ENCODE peak calls at places on chromosomes 11 and 22, in nine cellular contexts. One of them, this sample, is unnamed.

GRCh38 chr11:15897211-15897960 is 459.0 kb downstream of the SOX6 start:
- DNase-seq in osteocyte: no peak
- DNase-seq in effector memory CD4-positive, alpha-beta T cell: no peak
- DNase-seq in activated T-cell treated with anti-CD3 and anti-CD28 coated beads, Interleukin-2, amount 50 U/mL, for 72 hours: no peak
- DNase-seq in nephron progenitor cell: no peak
- DNase-seq in gastrocnemius medialis: no peak
- DNase-seq in T-helper 9 cell: no peak
- DNase-seq in GM23338: no peak
- DNase-seq in NCI-H1417: no peak
- DNase-seq in this sample: no peak

GRCh38 chr22:25823276-25823675 is 81.3 kb downstream of the MYO18B start:
- DNase-seq in osteocyte: no peak
- DNase-seq in effector memory CD4-positive, alpha-beta T cell: no peak
- DNase-seq in activated T-cell treated with anti-CD3 and anti-CD28 coated beads, Interleukin-2, amount 50 U/mL, for 72 hours: no peak
- DNase-seq in nephron progenitor cell: no peak
- DNase-seq in gastrocnemius medialis: no peak
- DNase-seq in T-helper 9 cell: no peak
- DNase-seq in GM23338: no peak
- DNase-seq in NCI-H1417: no peak
- DNase-seq in this sample: no peak

GRCh38 chr11:17229481-17230152 is 21.8 kb upstream of the PIK3C2A start:
- DNase-seq in osteocyte: no peak
- DNase-seq in effector memory CD4-positive, alpha-beta T cell: no peak
- DNase-seq in activated T-cell treated with anti-CD3 and anti-CD28 coated beads, Interleukin-2, amount 50 U/mL, for 72 hours: no peak
- DNase-seq in nephron progenitor cell: no peak
- DNase-seq in gastrocnemius medialis: no peak
- DNase-seq in T-helper 9 cell: no peak
- DNase-seq in GM23338: no peak
- DNase-seq in NCI-H1417: no peak
- DNase-seq in this sample: no peak

GRCh38 chr11:35138606-35138948 is 394 bp upstream of the CD44 start:
- DNase-seq in osteocyte: no peak
- DNase-seq in effector memory CD4-positive, alpha-beta T cell: no peak
- DNase-seq in activated T-cell treated with anti-CD3 and anti-CD28 coated beads, Interleukin-2, amount 50 U/mL, for 72 hours: no peak
- DNase-seq in nephron progenitor cell: no peak
- DNase-seq in gastrocnemius medialis: no peak
- DNase-seq in T-helper 9 cell: no peak
- DNase-seq in GM23338: peak
- DNase-seq in NCI-H1417: no peak
- DNase-seq in this sample: no peak

GRCh38 chr22:19568337-19569311 is 44.4 kb upstream of the CLDN5 start:
- DNase-seq in osteocyte: no peak
- DNase-seq in effector memory CD4-positive, alpha-beta T cell: no peak
- DNase-seq in activated T-cell treated with anti-CD3 and anti-CD28 coated beads, Interleukin-2, amount 50 U/mL, for 72 hours: no peak
- DNase-seq in nephron progenitor cell: no peak
- DNase-seq in gastrocnemius medialis: no peak
- DNase-seq in T-helper 9 cell: no peak
- DNase-seq in GM23338: no peak
- DNase-seq in NCI-H1417: no peak
- DNase-seq in this sample: no peak

GRCh38 chr11:114180301-114181055 is 115.7 kb upstream of the NNMT start:
- DNase-seq in osteocyte: no peak
- DNase-seq in effector memory CD4-positive, alpha-beta T cell: no peak
- DNase-seq in activated T-cell treated with anti-CD3 and anti-CD28 coated beads, Interleukin-2, amount 50 U/mL, for 72 hours: no peak
- DNase-seq in nephron progenitor cell: no peak
- DNase-seq in gastrocnemius medialis: peak
- DNase-seq in T-helper 9 cell: no peak
- DNase-seq in GM23338: peak
- DNase-seq in NCI-H1417: peak
- DNase-seq in this sample: peak

GRCh38 chr22:27780161-27780575 is 21.4 kb downstream of the MN1 start:
- DNase-seq in osteocyte: no peak
- DNase-seq in effector memory CD4-positive, alpha-beta T cell: no peak
- DNase-seq in activated T-cell treated with anti-CD3 and anti-CD28 coated beads, Interleukin-2, amount 50 U/mL, for 72 hours: no peak
- DNase-seq in nephron progenitor cell: no peak
- DNase-seq in gastrocnemius medialis: no peak
- DNase-seq in T-helper 9 cell: no peak
- DNase-seq in GM23338: peak
- DNase-seq in NCI-H1417: no peak
- DNase-seq in this sample: no peak

GRCh38 chr22:37060801-37061610 is 9.5 kb downstream of the KCTD17 start:
- DNase-seq in osteocyte: no peak
- DNase-seq in effector memory CD4-positive, alpha-beta T cell: no peak
- DNase-seq in activated T-cell treated with anti-CD3 and anti-CD28 coated beads, Interleukin-2, amount 50 U/mL, for 72 hours: peak
- DNase-seq in nephron progenitor cell: no peak
- DNase-seq in gastrocnemius medialis: no peak
- DNase-seq in T-helper 9 cell: no peak
- DNase-seq in GM23338: no peak
- DNase-seq in NCI-H1417: peak
- DNase-seq in this sample: no peak

GRCh38 chr11:33268945-33269567 is 11.9 kb downstream of the HIPK3 start:
- DNase-seq in osteocyte: no peak
- DNase-seq in effector memory CD4-positive, alpha-beta T cell: no peak
- DNase-seq in activated T-cell treated with anti-CD3 and anti-CD28 coated beads, Interleukin-2, amount 50 U/mL, for 72 hours: no peak
- DNase-seq in nephron progenitor cell: no peak
- DNase-seq in gastrocnemius medialis: no peak
- DNase-seq in T-helper 9 cell: no peak
- DNase-seq in GM23338: no peak
- DNase-seq in NCI-H1417: no peak
- DNase-seq in this sample: no peak

GRCh38 chr11:95505927-95506426 is 275.0 kb upstream of the SESN3 start:
- DNase-seq in osteocyte: no peak
- DNase-seq in effector memory CD4-positive, alpha-beta T cell: no peak
- DNase-seq in activated T-cell treated with anti-CD3 and anti-CD28 coated beads, Interleukin-2, amount 50 U/mL, for 72 hours: no peak
- DNase-seq in nephron progenitor cell: no peak
- DNase-seq in gastrocnemius medialis: no peak
- DNase-seq in T-helper 9 cell: no peak
- DNase-seq in GM23338: no peak
- DNase-seq in NCI-H1417: no peak
- DNase-seq in this sample: no peak

GRCh38 chr22:48599346-48599745 is 1228.3 kb downstream of the BRD1 start:
- DNase-seq in osteocyte: no peak
- DNase-seq in effector memory CD4-positive, alpha-beta T cell: no peak
- DNase-seq in activated T-cell treated with anti-CD3 and anti-CD28 coated beads, Interleukin-2, amount 50 U/mL, for 72 hours: no peak
- DNase-seq in nephron progenitor cell: no peak
- DNase-seq in gastrocnemius medialis: no peak
- DNase-seq in T-helper 9 cell: no peak
- DNase-seq in GM23338: no peak
- DNase-seq in NCI-H1417: no peak
- DNase-seq in this sample: no peak

GRCh38 chr22:39994566-39995345 is at the start of gene FAM83F:
- DNase-seq in osteocyte: no peak
- DNase-seq in effector memory CD4-positive, alpha-beta T cell: peak
- DNase-seq in activated T-cell treated with anti-CD3 and anti-CD28 coated beads, Interleukin-2, amount 50 U/mL, for 72 hours: peak
- DNase-seq in nephron progenitor cell: peak
- DNase-seq in gastrocnemius medialis: no peak
- DNase-seq in T-helper 9 cell: peak
- DNase-seq in GM23338: peak
- DNase-seq in NCI-H1417: peak
- DNase-seq in this sample: no peak